ENCODE peak calls at places on chromosomes 1 and 21, in four cellular contexts. B is suprapubic skin, Y is GM23338, S is transverse colon. G is an unnamed sample.

GRCh38 chr1:16184557-16185303 is 27.7 kb downstream of the ARHGEF19 start:
- DNase-seq in S (no peak), B (no peak), Y (no peak), G (no peak)

GRCh38 chr1:6059866-6060265 is 14.2 kb downstream of the KCNAB2 start:
- DNase-seq in S (no peak), B (no peak), Y (no peak), G (no peak)

GRCh38 chr1:11143907-11144306 is 44.2 kb upstream of the EXOSC10 start:
- DNase-seq in S (no peak), Y (no peak), B (no peak), G (no peak)

GRCh38 chr1:119040489-119040888 is 52.3 kb upstream of the TBX15 start:
- DNase-seq in S (no peak), Y (no peak), B (no peak), G (no peak)

GRCh38 chr21:37364722-37365121 is 1.9 kb upstream of the DYRK1A start:
- DNase-seq in B (no peak), S (no peak), Y (no peak), G (no peak)

GRCh38 chr1:156816561-156817328 is at the start of gene SH2D2A:
- DNase-seq in S (peak), Y (no peak), B (no peak), G (no peak)

GRCh38 chr1:158095737-158096335 is 84.9 kb upstream of the CD1D start:
- DNase-seq in S (peak), Y (peak), B (no peak), G (no peak)

GRCh38 chr1:239792157-239792556 is 299.5 kb upstream of the FMN2 start:
- DNase-seq in Y (no peak), S (no peak), B (no peak), G (no peak)

GRCh38 chr1:242198421-242198820 is 199.5 kb upstream of the MAP1LC3C start:
- DNase-seq in S (no peak), B (no peak), Y (no peak), G (no peak)

GRCh38 chr1:179047637-179048002 is 21.9 kb downstream of the FAM20B start:
- DNase-seq in S (no peak), Y (no peak), B (no peak), G (no peak)

GRCh38 chr1:220119043-220119512 is 25.1 kb downstream of the IARS2 start:
- DNase-seq in Y (no peak), B (no peak), S (no peak), G (no peak)

GRCh38 chr21:41926068-41926806 is 27.6 kb downstream of the C2CD2 start:
- DNase-seq in Y (peak), B (no peak), S (no peak), G (no peak)

GRCh38 chr1:8822383-8823294 is 5.2 kb upstream of the RERE start:
- DNase-seq in B (no peak), Y (no peak), S (no peak), G (no peak)

GRCh38 chr1:229459815-229460214 is 25.9 kb upstream of the ACTA1 start:
- DNase-seq in Y (no peak), B (no peak), S (no peak), G (no peak)

GRCh38 chr21:39663066-39663465 is 50.3 kb downstream of the B3GALT5 start:
- DNase-seq in S (no peak), Y (no peak), B (no peak), G (no peak)

GRCh38 chr1:225923381-225923691 is 714 bp downstream of the PYCR2 start:
- DNase-seq in B (no peak), Y (no peak), S (peak), G (no peak)

GRCh38 chr1:11761988-11762406 is at the start of gene C1orf167:
- DNase-seq in Y (peak), S (no peak), B (no peak), G (no peak)

GRCh38 chr21:37742532-37742931 is 173.7 kb downstream of the KCNJ6 start:
- DNase-seq in Y (no peak), B (no peak), S (no peak), G (no peak)

GRCh38 chr1:10866314-10867091 is 70.1 kb upstream of the CASZ1 start:
- DNase-seq in B (no peak), S (peak), Y (peak), G (no peak)

GRCh38 chr21:44946254-44947041 is 6.6 kb downstream of the SLX9 start:
- DNase-seq in S (no peak), Y (no peak), B (peak), G (no peak)

GRCh38 chr1:8456306-8456912 is 138.5 kb downstream of the SLC45A1 start:
- DNase-seq in Y (no peak), B (no peak), S (no peak), G (no peak)

GRCh38 chr1:198157847-198158765 is 1.3 kb downstream of the NEK7 start:
- DNase-seq in S (peak), Y (peak), B (no peak), G (no peak)

GRCh38 chr1:204255225-204255624 is 41.4 kb upstream of the GOLT1A start:
- DNase-seq in B (no peak), Y (peak), S (no peak), G (no peak)

GRCh38 chr1:162677607-162678371 is 45.5 kb downstream of the DDR2 start:
- DNase-seq in S (no peak), B (no peak), Y (no peak), G (no peak)

GRCh38 chr1:98322966-98323365 is 338.6 kb upstream of the SNX7 start:
- DNase-seq in Y (no peak), B (no peak), S (no peak), G (no peak)

GRCh38 chr1:205481629-205482071 is 22.8 kb upstream of the CDK18 start:
- DNase-seq in B (no peak), S (no peak), Y (no peak), G (no peak)

GRCh38 chr1:113976609-113977278 is 2.5 kb upstream of the OLFML3 start:
- DNase-seq in S (no peak), Y (peak), B (no peak), G (no peak)

GRCh38 chr1:170729608-170730378 is 65.9 kb downstream of the PRRX1 start:
- DNase-seq in Y (no peak), S (no peak), B (no peak), G (no peak)

GRCh38 chr1:200314085-200314750 is 95.6 kb downstream of the ZNF281 start:
- DNase-seq in B (no peak), S (no peak), Y (no peak), G (no peak)

GRCh38 chr1:24364975-24365678 is 46.0 kb downstream of the GRHL3 start:
- DNase-seq in S (no peak), Y (no peak), B (no peak), G (no peak)

GRCh38 chr1:108051625-108052382 is 86.8 kb upstream of the VAV3 start:
- DNase-seq in B (no peak), S (no peak), Y (peak), G (no peak)

GRCh38 chr1:905071-905749 is 18.5 kb upstream of the SAMD11 start:
- DNase-seq in Y (peak), B (peak), S (peak), G (no peak)

GRCh38 chr1:209513226-209513625 is 70.3 kb upstream of the CAMK1G start:
- DNase-seq in B (no peak), Y (peak), S (no peak), G (no peak)

GRCh38 chr1:228378453-228379164 is 28.0 kb downstream of the TRIM11 start:
- DNase-seq in B (no peak), S (peak), Y (peak), G (no peak)

GRCh38 chr1:106225406-106225805 is 831.1 kb upstream of the PRMT6 start:
- DNase-seq in Y (no peak), S (no peak), B (no peak), G (no peak)

DNA sequence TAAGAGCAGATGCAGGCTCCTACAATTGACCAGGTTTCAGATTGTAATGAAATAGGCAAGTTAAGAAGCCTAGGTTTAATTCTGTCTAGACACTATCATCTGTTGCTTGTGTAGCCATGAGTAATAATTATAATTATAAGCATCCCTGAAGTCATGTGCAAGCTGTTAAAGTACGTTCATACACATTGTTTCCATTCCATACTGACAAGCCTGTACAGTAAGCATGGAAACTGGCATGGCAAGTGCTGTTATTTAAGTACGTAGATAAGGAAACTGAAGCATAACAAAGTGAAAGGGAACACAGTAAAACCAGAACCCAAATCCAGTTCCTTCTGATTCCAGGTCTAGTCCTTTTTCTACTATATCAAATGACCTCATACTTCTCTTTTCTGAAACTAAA is 557.3 kb upstream of the BEND5 start:
- DNase-seq in B (no peak), S (no peak), Y (no peak), G (no peak)
- H3K4me3 ChIP-seq in B (no peak), S (no peak), Y (no peak), G (no peak)

GRCh38 chr1:64323054-64323453 is 119.6 kb downstream of the UBE2U start:
- DNase-seq in Y (no peak), S (no peak), B (no peak), G (no peak)

GRCh38 chr1:64320899-64321624 is 117.6 kb downstream of the UBE2U start:
- DNase-seq in Y (no peak), B (no peak), S (peak), G (no peak)

GRCh38 chr1:64318428-64318827 is 115.0 kb downstream of the UBE2U start:
- DNase-seq in S (no peak), B (no peak), Y (no peak), G (no peak)

GRCh38 chr1:64319985-64320384 is 116.6 kb downstream of the UBE2U start:
- DNase-seq in Y (no peak), S (no peak), B (no peak), G (no peak)

DNA sequence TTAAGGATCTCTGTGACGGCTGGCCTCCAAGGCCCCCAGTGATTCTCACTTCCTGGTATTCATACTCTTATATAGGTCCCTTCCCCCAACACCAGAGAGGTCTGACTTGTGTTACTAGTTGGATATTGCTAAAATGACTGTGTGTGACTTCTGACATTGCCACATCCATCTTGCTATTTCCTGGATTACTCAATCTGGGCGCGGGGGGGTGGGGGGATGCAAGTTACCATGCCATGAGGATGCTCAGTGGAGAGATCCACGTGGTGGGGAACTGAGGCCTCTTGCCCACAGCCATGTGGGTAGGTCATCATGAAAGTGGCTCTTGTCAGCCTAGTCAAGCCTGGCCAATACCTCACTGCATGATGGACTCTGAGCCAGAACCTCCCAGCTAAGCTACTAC is 117.0 kb downstream of the UBE2U start:
- DNase-seq in B (no peak), Y (no peak), S (no peak), G (no peak)
- TF ChIP-seq POLR2AphosphoS5 in B (no peak), Y (no peak), S (no peak), G (no peak)

GRCh38 chr1:211828584-211829342 is 1.8 kb downstream of the LPGAT1 start:
- DNase-seq in Y (no peak), S (no peak), B (no peak), G (no peak)
- H3K4me3 ChIP-seq in Y (peak), S (peak), B (peak), G (peak)

DNA sequence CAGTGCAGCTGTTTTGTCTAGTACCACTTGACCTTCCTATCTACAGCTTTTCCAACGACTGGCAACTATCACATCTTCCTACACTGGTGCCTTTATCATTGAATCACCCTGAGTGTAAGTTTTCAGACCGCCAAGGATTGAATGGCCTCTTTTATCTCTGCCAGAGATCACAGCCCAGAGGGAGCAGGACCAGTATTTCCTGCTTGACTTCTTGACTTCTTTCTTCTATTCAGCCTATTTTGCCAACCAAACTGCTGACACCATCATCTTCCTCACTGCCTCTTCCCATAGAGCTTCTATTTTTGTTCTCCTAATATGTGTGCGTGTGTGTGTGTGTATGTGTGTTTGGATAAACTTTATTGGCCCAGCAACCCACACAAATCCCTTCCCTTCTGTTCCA is 53.8 kb downstream of the SERBP1 start:
- DNase-seq in S (no peak), Y (no peak), B (no peak), G (no peak)
- TF ChIP-seq POLR2AphosphoS5 in S (no peak), Y (no peak), B (peak), G (no peak)

GRCh38 chr1:3390291-3390690 is 64.2 kb upstream of the ARHGEF16 start:
- DNase-seq in S (no peak), Y (no peak), B (no peak), G (no peak)
- H3K4me3 ChIP-seq in S (no peak), Y (no peak), B (no peak), G (no peak)

GRCh38 chr21:31879251-31879650 is 6.4 kb downstream of the HUNK start:
- DNase-seq in Y (no peak), S (no peak), B (no peak), G (no peak)
- TF ChIP-seq POLR2AphosphoS5 in Y (no peak), S (no peak), B (no peak), G (no peak)

DNA sequence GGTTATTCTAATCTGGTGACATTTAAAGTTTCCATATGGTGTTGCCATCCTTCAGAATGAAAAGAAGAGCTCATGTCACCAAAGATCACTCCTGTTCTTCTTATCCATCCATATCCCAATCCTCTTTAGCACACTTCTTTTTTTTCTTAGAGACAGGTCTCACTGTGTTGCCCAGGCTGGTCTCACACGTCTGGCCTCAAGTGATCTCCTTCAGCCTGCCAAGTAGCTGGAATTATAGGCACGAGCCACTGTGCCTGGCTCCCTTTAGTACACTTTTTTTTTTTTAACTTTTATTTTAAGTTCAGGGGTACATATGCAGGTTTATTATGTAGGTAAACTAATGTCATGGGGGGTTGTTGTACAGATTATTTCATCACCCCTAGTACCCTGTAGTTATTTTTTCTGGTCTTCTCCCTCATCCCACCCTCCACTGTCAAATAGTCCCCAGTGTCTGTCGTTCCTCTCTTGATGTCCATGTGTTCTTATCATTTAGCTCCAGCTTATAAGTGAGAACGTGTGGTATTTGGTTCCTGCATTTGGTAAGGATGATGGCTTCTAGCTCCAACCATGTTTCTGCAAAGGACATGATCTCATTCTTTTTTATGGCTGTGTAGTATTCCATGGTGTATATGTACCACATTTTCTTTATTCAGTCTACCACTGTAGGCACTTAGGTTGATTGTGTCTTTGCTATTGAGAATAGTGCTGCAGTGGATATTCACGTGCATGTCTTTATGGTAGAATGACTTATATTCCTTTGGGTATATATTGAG is 40.6 kb downstream of the CTTNBP2NL start:
- DNase-seq in S (no peak), B (no peak), Y (no peak), G (no peak)
- H3K4me3 ChIP-seq in S (no peak), B (no peak), Y (no peak), G (no peak)

GRCh38 chr1:43349594-43350306 is 9.0 kb upstream of the CDC20 start:
- DNase-seq in Y (peak), B (no peak), S (no peak), G (no peak)
- TF ChIP-seq POLR2AphosphoS5 in Y (peak), B (no peak), S (no peak), G (no peak)